ENCODE peak calls at places on chromosomes 6 and 20, in four cellular contexts. T is GM12878, E is HepG2, R is K562. D is an unnamed sample.

GRCh38 chr6:83921315-83921714 is 61.8 kb downstream of the CYB5R4 start:
- DNase-seq in R (peak), T (no peak), E (no peak), D (peak)

GRCh38 chr20:4342631-4343030 is 327.3 kb upstream of the RNF24 start:
- DNase-seq in R (no peak), T (no peak), E (no peak), D (no peak)

GRCh38 chr6:118735320-118735719 is 83.9 kb upstream of the CEP85L start:
- DNase-seq in E (peak), R (peak), T (no peak), D (peak)

GRCh38 chr20:38186788-38187221 is 21.7 kb upstream of the TGM2 start:
- DNase-seq in T (no peak), E (no peak), R (no peak), D (no peak)

GRCh38 chr6:48199502-48199901 is 88.5 kb upstream of the PTCHD4 start:
- DNase-seq in R (no peak), E (peak), T (no peak), D (no peak)

GRCh38 chr20:33372993-33373441 is 28.3 kb downstream of the CDK5RAP1 start:
- DNase-seq in R (no peak), T (no peak), E (peak), D (no peak)

GRCh38 chr6:30002871-30003270 is 58.2 kb upstream of the POLR1H start:
- DNase-seq in T (no peak), R (no peak), E (no peak), D (no peak)

GRCh38 chr6:154167163-154167562 is 128.1 kb downstream of the OPRM1 start:
- DNase-seq in R (no peak), T (no peak), E (no peak), D (no peak)

GRCh38 chr6:14059791-14060436 is 57.7 kb upstream of the CD83 start:
- DNase-seq in T (no peak), R (no peak), E (no peak), D (no peak)

GRCh38 chr6:135161996-135162395 is 19.1 kb upstream of the MYB start:
- DNase-seq in T (no peak), R (no peak), E (no peak), D (no peak)

GRCh38 chr6:36563928-36564284 is 16.6 kb upstream of the STK38 start:
- DNase-seq in T (no peak), R (no peak), E (no peak), D (no peak)
- TF ChIP-seq CBFB in T (no peak), R (no peak), E (no peak), D (no peak)

GRCh38 chr20:43467589-43467988 is 9.9 kb downstream of the SRSF6 start:
- DNase-seq in R (no peak), E (no peak), T (no peak), D (no peak)

GRCh38 chr20:43477193-43477592 is 19.5 kb downstream of the SRSF6 start:
- DNase-seq in R (no peak), E (no peak), T (no peak), D (no peak)

GRCh38 chr20:43477634-43478033 is 19.9 kb downstream of the SRSF6 start:
- DNase-seq in T (no peak), E (no peak), R (no peak), D (no peak)

GRCh38 chr20:43473058-43473704 is 15.5 kb downstream of the SRSF6 start:
- DNase-seq in E (no peak), T (no peak), R (no peak), D (no peak)
- TF ChIP-seq CBFB in E (no peak), T (no peak), R (no peak), D (no peak)

GRCh38 chr20:21183722-21184121 is 57.8 kb downstream of the KIZ start:
- DNase-seq in R (no peak), T (no peak), E (no peak), D (no peak)
- TF ChIP-seq CBFB in R (no peak), T (no peak), E (no peak), D (no peak)

GRCh38 chr6:23526519-23526918 is 599.5 kb upstream of the NRSN1 start:
- DNase-seq in T (no peak), E (no peak), R (no peak), D (no peak)

GRCh38 chr6:23518294-23518693 is 607.7 kb upstream of the NRSN1 start:
- DNase-seq in R (no peak), T (no peak), E (no peak), D (peak)

GRCh38 chr6:23523771-23524170 is 602.2 kb upstream of the NRSN1 start:
- DNase-seq in E (no peak), T (no peak), R (no peak), D (no peak)

GRCh38 chr6:23524556-23524955 is 601.5 kb upstream of the NRSN1 start:
- DNase-seq in T (no peak), R (no peak), E (no peak), D (no peak)

GRCh38 chr6:23522751-23523527 is 603.1 kb upstream of the NRSN1 start:
- DNase-seq in R (no peak), T (no peak), E (no peak), D (no peak)
- TF ChIP-seq CBFB in R (no peak), T (no peak), E (no peak), D (no peak)

DNA sequence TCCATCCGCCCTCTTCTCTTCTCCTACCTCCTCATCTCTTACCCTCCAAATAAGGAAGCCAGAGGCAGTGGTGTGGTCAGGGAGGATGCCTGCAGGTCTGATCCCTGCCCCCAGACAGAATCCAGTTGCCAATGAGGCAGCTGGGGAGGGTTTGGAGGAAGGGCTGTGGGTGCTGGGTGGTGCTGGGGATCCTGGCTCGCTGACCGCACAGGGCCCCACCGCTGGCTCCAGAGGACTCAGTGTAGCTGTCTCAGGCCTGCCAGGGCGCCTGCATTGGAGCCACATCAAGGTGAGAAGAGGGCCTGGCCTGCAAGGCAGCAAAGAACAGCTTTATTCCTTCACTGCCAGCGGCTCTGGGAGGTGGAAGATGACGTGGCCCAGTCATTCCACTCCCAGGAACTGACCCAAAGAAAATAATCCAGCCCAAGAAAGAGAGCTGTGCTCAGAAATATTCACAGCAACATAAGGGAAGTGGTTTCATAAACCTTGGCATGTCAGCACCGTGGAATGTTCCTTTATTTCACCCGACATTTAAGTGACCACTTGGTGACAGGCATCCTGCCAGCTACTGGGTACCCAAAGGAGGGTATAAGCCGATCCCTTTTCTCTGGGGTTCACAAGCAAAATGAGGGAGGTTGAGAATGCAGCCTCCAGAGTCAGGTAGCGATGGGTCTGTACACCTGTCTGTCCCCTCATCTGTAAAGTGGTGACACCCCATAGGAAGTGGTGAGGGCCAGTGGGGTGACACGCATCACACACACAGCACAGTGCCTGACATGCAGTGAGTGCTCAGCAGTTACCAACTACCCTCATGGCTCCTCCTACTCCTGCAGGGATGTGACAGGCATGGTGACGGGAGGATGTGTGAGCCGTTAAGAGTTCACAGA is 125.1 kb downstream of the SNX5 start:
- DNase-seq in R (no peak), E (no peak), T (no peak), D (no peak)
- TF ChIP-seq CBFB in R (no peak), E (no peak), T (no peak), D (no peak)

GRCh38 chr20:45611054-45611453 is 18.5 kb upstream of the WFDC10A start:
- DNase-seq in R (no peak), E (no peak), T (no peak), D (no peak)
- TF ChIP-seq CBFB in R (no peak), E (no peak), T (no peak), D (no peak)

GRCh38 chr20:666877-667276 is 8.7 kb downstream of the SCRT2 start:
- DNase-seq in T (no peak), R (no peak), E (no peak), D (no peak)

GRCh38 chr20:664576-664975 is 11.0 kb downstream of the SCRT2 start:
- DNase-seq in R (no peak), T (no peak), E (no peak), D (no peak)

GRCh38 chr20:663315-664090 is 10.5 kb upstream of the SRXN1 start:
- DNase-seq in T (no peak), E (no peak), R (no peak), D (peak)

GRCh38 chr20:664151-664550 is 11.2 kb upstream of the SRXN1 start:
- DNase-seq in T (no peak), R (no peak), E (no peak), D (peak)

DNA sequence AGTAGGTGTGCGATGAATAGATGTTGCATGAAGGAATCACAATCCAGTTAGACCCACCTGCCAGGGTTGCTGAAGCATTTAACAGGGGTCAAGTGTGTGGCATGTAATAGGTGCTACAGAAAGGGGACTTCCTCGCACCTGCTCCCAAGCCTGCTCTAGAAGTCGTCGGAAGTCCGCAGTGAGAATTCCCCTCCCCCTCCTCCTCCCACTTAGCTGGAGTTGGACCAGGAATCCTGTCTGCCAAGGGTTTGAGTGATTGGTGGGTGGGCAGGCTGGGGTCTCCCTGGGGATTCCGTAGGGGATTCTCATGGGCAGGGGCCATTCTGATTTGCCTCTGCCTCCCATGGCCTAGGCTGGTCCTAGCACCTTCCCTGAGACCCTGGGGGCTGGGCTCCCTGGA is 10.3 kb downstream of the SCRT2 start:
- DNase-seq in R (no peak), E (no peak), T (no peak), D (peak)
- TF ChIP-seq CBFB in R (no peak), E (no peak), T (no peak), D (no peak)

GRCh38 chr20:11001767-11002540 is 328.2 kb upstream of the JAG1 start:
- DNase-seq in T (no peak), R (no peak), E (peak), D (no peak)
- TF ChIP-seq CBFB in T (no peak), R (no peak), E (no peak), D (no peak)

GRCh38 chr6:54698974-54699373 is 147.6 kb upstream of the FAM83B start:
- DNase-seq in T (peak), E (no peak), R (no peak), D (no peak)

GRCh38 chr6:54695815-54696214 is 150.8 kb upstream of the FAM83B start:
- DNase-seq in E (no peak), R (no peak), T (no peak), D (no peak)

GRCh38 chr6:54700158-54700557 is 146.4 kb upstream of the FAM83B start:
- DNase-seq in T (no peak), R (no peak), E (no peak), D (no peak)

GRCh38 chr6:54694928-54695532 is 151.5 kb upstream of the FAM83B start:
- DNase-seq in R (no peak), T (no peak), E (no peak), D (no peak)

GRCh38 chr6:54697423-54697822 is 149.1 kb upstream of the FAM83B start:
- DNase-seq in T (no peak), R (no peak), E (no peak), D (no peak)
- TF ChIP-seq CBFB in T (no peak), R (no peak), E (no peak), D (no peak)

GRCh38 chr6:26344658-26345057 is 20.3 kb upstream of the BTN3A2 start:
- DNase-seq in T (no peak), E (no peak), R (no peak), D (no peak)

GRCh38 chr6:26339612-26340011 is 25.4 kb upstream of the BTN3A2 start:
- DNase-seq in T (no peak), E (no peak), R (no peak), D (no peak)

GRCh38 chr6:26345832-26346231 is 19.2 kb upstream of the BTN3A2 start:
- DNase-seq in R (no peak), T (no peak), E (no peak), D (no peak)

GRCh38 chr6:26340066-26340465 is 24.9 kb upstream of the BTN3A2 start:
- DNase-seq in R (no peak), T (no peak), E (no peak), D (no peak)

GRCh38 chr6:26342106-26342999 is 22.6 kb upstream of the BTN3A2 start:
- DNase-seq in T (no peak), E (no peak), R (no peak), D (peak)
- TF ChIP-seq CBFB in T (no peak), E (no peak), R (no peak), D (no peak)